ENCODE peak calls at places on chromosome 1, in four cellular contexts. G is effector memory CD4-positive, alpha-beta T cell; X is endothelial cell; Z is GM18507. N is an unnamed sample.

GRCh38 chr1:117757668-117758067 is 151.8 kb downstream of the TENT5C start:
- DNase-seq in G (no peak), Z (no peak), X (no peak), N (no peak)

GRCh38 chr1:12087797-12088314 is 24.8 kb downstream of the TNFRSF8 start:
- DNase-seq in Z (no peak), X (no peak), G (peak), N (peak)

GRCh38 chr1:178094752-178095645 is 1.1 kb downstream of the RASAL2 start:
- DNase-seq in Z (no peak), X (no peak), G (no peak), N (no peak)

GRCh38 chr1:234265321-234265720 is 107.9 kb upstream of the COA6 start:
- DNase-seq in X (no peak), Z (no peak), G (no peak), N (no peak)

GRCh38 chr1:200708769-200709168 is 29.9 kb upstream of the CAMSAP2 start:
- DNase-seq in G (no peak), Z (no peak), X (no peak), N (no peak)

GRCh38 chr1:151165281-151165737 is 393 bp downstream of the LYSMD1 start:
- DNase-seq in G (no peak), Z (no peak), X (peak), N (peak)

GRCh38 chr1:83815348-83815747 is 183.6 kb downstream of the TTLL7 start:
- DNase-seq in Z (no peak), G (no peak), X (no peak), N (no peak)

GRCh38 chr1:91876751-91877573 is 9.0 kb downstream of the TGFBR3 start:
- DNase-seq in Z (no peak), G (no peak), X (no peak), N (no peak)

GRCh38 chr1:94316836-94317789 is 79.7 kb upstream of the ARHGAP29 start:
- DNase-seq in G (no peak), X (no peak), Z (no peak), N (no peak)

GRCh38 chr1:79726321-79726720 is 719.8 kb upstream of the ADGRL4 start:
- DNase-seq in G (no peak), Z (no peak), X (no peak), N (no peak)

GRCh38 chr1:30232288-30232899 is 491.0 kb downstream of the MATN1 start:
- DNase-seq in X (peak), G (peak), Z (peak), N (no peak)

GRCh38 chr1:154329551-154330131 is 4.3 kb downstream of the ATP8B2 start:
- DNase-seq in G (no peak), X (no peak), Z (no peak), N (no peak)

GRCh38 chr1:228782662-228783414 is 47.6 kb downstream of the RHOU start:
- DNase-seq in G (no peak), X (no peak), Z (no peak), N (no peak)

GRCh38 chr1:52925571-52926005 is 1.5 kb upstream of the SCP2 start:
- DNase-seq in X (no peak), Z (no peak), G (no peak), N (no peak)

GRCh38 chr1:233518344-233518743 is 95.6 kb upstream of the KCNK1 start:
- DNase-seq in Z (no peak), G (no peak), X (peak), N (no peak)

GRCh38 chr1:182680901-182681300 is 3.5 kb downstream of the RGS8 start:
- DNase-seq in G (no peak), X (no peak), Z (no peak), N (no peak)

GRCh38 chr1:206843626-206844025 is 21.8 kb upstream of the IL20 start:
- DNase-seq in G (no peak), X (no peak), Z (no peak), N (no peak)